ENCODE peak calls at places on chromosome 17, in seven cellular contexts. One of them, this sample, is unnamed.
A peak's percentile ranks its signal among the peaks of the same experiment; 100 is the strongest.

GRCh38 chr17:82228842-82229685 is at the start of gene SLC16A3:
- DNase-seq in A172: no peak
- DNase-seq in activated T-helper 1 cell treated with anti-CD3 and anti-CD28 coated beads, Interleukin-12 subunit alpha, Interleukin-12 subunit beta, Interleukin-2, Interleukin-4 antibody, amounts not matched to agents 30 ng/mL and 10 ng/mL and 1 ng/mL, durations not matched to agents 14 hours and 24 hours and 36 hours: peak; percentile 72
- DNase-seq in GM13976: peak; percentile 95
- DNase-seq in tibial artery: peak; percentile 76
- DNase-seq in activated effector memory CD4-positive, alpha-beta T cell treated with anti-CD3 and anti-CD28 coated beads, Interleukin-2, amount 50 U/mL, for 16 hours: peak; percentile 88
- DNase-seq in activated CD4-positive, alpha-beta T cell treated with anti-CD3 and anti-CD28 coated beads, Interleukin-2, amount 50 U/mL, for 1 hour: peak; percentile 64
- DNase-seq in this sample: peak; percentile 72

GRCh38 chr17:19346351-19347255 is 15.9 kb downstream of the B9D1 start:
- DNase-seq in activated T-helper 1 cell treated with anti-CD3 and anti-CD28 coated beads, Interleukin-12 subunit alpha, Interleukin-12 subunit beta, Interleukin-2, Interleukin-4 antibody, amounts not matched to agents 30 ng/mL and 10 ng/mL and 1 ng/mL, durations not matched to agents 14 hours and 24 hours and 36 hours: no peak
- DNase-seq in A172: peak; percentile 97
- DNase-seq in GM13976: peak; percentile 59
- DNase-seq in activated effector memory CD4-positive, alpha-beta T cell treated with anti-CD3 and anti-CD28 coated beads, Interleukin-2, amount 50 U/mL, for 16 hours: peak; percentile 50
- DNase-seq in tibial artery: peak; percentile 96
- DNase-seq in activated CD4-positive, alpha-beta T cell treated with anti-CD3 and anti-CD28 coated beads, Interleukin-2, amount 50 U/mL, for 1 hour: no peak
- DNase-seq in this sample: peak; percentile 70

GRCh38 chr17:27879987-27880608 is 13.1 kb downstream of the LYRM9 start:
- DNase-seq in activated T-helper 1 cell treated with anti-CD3 and anti-CD28 coated beads, Interleukin-12 subunit alpha, Interleukin-12 subunit beta, Interleukin-2, Interleukin-4 antibody, amounts not matched to agents 30 ng/mL and 10 ng/mL and 1 ng/mL, durations not matched to agents 14 hours and 24 hours and 36 hours: peak; percentile 61
- DNase-seq in tibial artery: no peak
- DNase-seq in activated effector memory CD4-positive, alpha-beta T cell treated with anti-CD3 and anti-CD28 coated beads, Interleukin-2, amount 50 U/mL, for 16 hours: peak; percentile 85
- DNase-seq in activated CD4-positive, alpha-beta T cell treated with anti-CD3 and anti-CD28 coated beads, Interleukin-2, amount 50 U/mL, for 1 hour: peak; percentile 61
- DNase-seq in A172: peak; percentile 61
- DNase-seq in GM13976: peak; percentile 88
- DNase-seq in this sample: peak; percentile 77

GRCh38 chr17:30954046-30954805 is 16.6 kb upstream of the RNF135 start:
- DNase-seq in activated effector memory CD4-positive, alpha-beta T cell treated with anti-CD3 and anti-CD28 coated beads, Interleukin-2, amount 50 U/mL, for 16 hours: peak; percentile 30
- DNase-seq in tibial artery: no peak
- DNase-seq in activated T-helper 1 cell treated with anti-CD3 and anti-CD28 coated beads, Interleukin-12 subunit alpha, Interleukin-12 subunit beta, Interleukin-2, Interleukin-4 antibody, amounts not matched to agents 30 ng/mL and 10 ng/mL and 1 ng/mL, durations not matched to agents 14 hours and 24 hours and 36 hours: no peak
- DNase-seq in activated CD4-positive, alpha-beta T cell treated with anti-CD3 and anti-CD28 coated beads, Interleukin-2, amount 50 U/mL, for 1 hour: no peak
- DNase-seq in A172: no peak
- DNase-seq in GM13976: no peak
- DNase-seq in this sample: no peak

GRCh38 chr17:38585805-38586529 is 19.8 kb downstream of the SRCIN1 start:
- DNase-seq in GM13976: no peak
- DNase-seq in activated effector memory CD4-positive, alpha-beta T cell treated with anti-CD3 and anti-CD28 coated beads, Interleukin-2, amount 50 U/mL, for 16 hours: no peak
- DNase-seq in activated T-helper 1 cell treated with anti-CD3 and anti-CD28 coated beads, Interleukin-12 subunit alpha, Interleukin-12 subunit beta, Interleukin-2, Interleukin-4 antibody, amounts not matched to agents 30 ng/mL and 10 ng/mL and 1 ng/mL, durations not matched to agents 14 hours and 24 hours and 36 hours: no peak
- DNase-seq in A172: no peak
- DNase-seq in tibial artery: no peak
- DNase-seq in activated CD4-positive, alpha-beta T cell treated with anti-CD3 and anti-CD28 coated beads, Interleukin-2, amount 50 U/mL, for 1 hour: no peak
- DNase-seq in this sample: no peak

GRCh38 chr17:19492140-19492539 is 41.5 kb upstream of the SLC47A1 start:
- DNase-seq in GM13976: no peak
- DNase-seq in activated effector memory CD4-positive, alpha-beta T cell treated with anti-CD3 and anti-CD28 coated beads, Interleukin-2, amount 50 U/mL, for 16 hours: no peak
- DNase-seq in tibial artery: no peak
- DNase-seq in activated CD4-positive, alpha-beta T cell treated with anti-CD3 and anti-CD28 coated beads, Interleukin-2, amount 50 U/mL, for 1 hour: no peak
- DNase-seq in A172: no peak
- DNase-seq in activated T-helper 1 cell treated with anti-CD3 and anti-CD28 coated beads, Interleukin-12 subunit alpha, Interleukin-12 subunit beta, Interleukin-2, Interleukin-4 antibody, amounts not matched to agents 30 ng/mL and 10 ng/mL and 1 ng/mL, durations not matched to agents 14 hours and 24 hours and 36 hours: no peak
- DNase-seq in this sample: peak; percentile 5

GRCh38 chr17:42428141-42428944 is 5.3 kb upstream of the CAVIN1 start:
- DNase-seq in GM13976: no peak
- DNase-seq in activated effector memory CD4-positive, alpha-beta T cell treated with anti-CD3 and anti-CD28 coated beads, Interleukin-2, amount 50 U/mL, for 16 hours: no peak
- DNase-seq in tibial artery: no peak
- DNase-seq in activated CD4-positive, alpha-beta T cell treated with anti-CD3 and anti-CD28 coated beads, Interleukin-2, amount 50 U/mL, for 1 hour: peak; percentile 31
- DNase-seq in activated T-helper 1 cell treated with anti-CD3 and anti-CD28 coated beads, Interleukin-12 subunit alpha, Interleukin-12 subunit beta, Interleukin-2, Interleukin-4 antibody, amounts not matched to agents 30 ng/mL and 10 ng/mL and 1 ng/mL, durations not matched to agents 14 hours and 24 hours and 36 hours: peak; percentile 16
- DNase-seq in A172: peak; percentile 99
- DNase-seq in this sample: peak; percentile 94

GRCh38 chr17:78268960-78269892 is 37.8 kb downstream of the TMEM235 start:
- DNase-seq in A172: peak; percentile 26
- DNase-seq in activated T-helper 1 cell treated with anti-CD3 and anti-CD28 coated beads, Interleukin-12 subunit alpha, Interleukin-12 subunit beta, Interleukin-2, Interleukin-4 antibody, amounts not matched to agents 30 ng/mL and 10 ng/mL and 1 ng/mL, durations not matched to agents 14 hours and 24 hours and 36 hours: no peak
- DNase-seq in GM13976: no peak
- DNase-seq in tibial artery: no peak
- DNase-seq in activated effector memory CD4-positive, alpha-beta T cell treated with anti-CD3 and anti-CD28 coated beads, Interleukin-2, amount 50 U/mL, for 16 hours: no peak
- DNase-seq in activated CD4-positive, alpha-beta T cell treated with anti-CD3 and anti-CD28 coated beads, Interleukin-2, amount 50 U/mL, for 1 hour: no peak
- DNase-seq in this sample: no peak

GRCh38 chr17:65163990-65164495 is 26.9 kb downstream of the RGS9 start:
- DNase-seq in GM13976: peak; percentile 56
- DNase-seq in tibial artery: no peak
- DNase-seq in activated T-helper 1 cell treated with anti-CD3 and anti-CD28 coated beads, Interleukin-12 subunit alpha, Interleukin-12 subunit beta, Interleukin-2, Interleukin-4 antibody, amounts not matched to agents 30 ng/mL and 10 ng/mL and 1 ng/mL, durations not matched to agents 14 hours and 24 hours and 36 hours: peak; percentile 51
- DNase-seq in A172: peak; percentile 81
- DNase-seq in activated effector memory CD4-positive, alpha-beta T cell treated with anti-CD3 and anti-CD28 coated beads, Interleukin-2, amount 50 U/mL, for 16 hours: peak; percentile 80
- DNase-seq in activated CD4-positive, alpha-beta T cell treated with anti-CD3 and anti-CD28 coated beads, Interleukin-2, amount 50 U/mL, for 1 hour: no peak
- DNase-seq in this sample: peak; percentile 55

GRCh38 chr17:32755045-32755805 is 121.7 kb downstream of the MYO1D start:
- DNase-seq in A172: peak; percentile 76
- DNase-seq in activated T-helper 1 cell treated with anti-CD3 and anti-CD28 coated beads, Interleukin-12 subunit alpha, Interleukin-12 subunit beta, Interleukin-2, Interleukin-4 antibody, amounts not matched to agents 30 ng/mL and 10 ng/mL and 1 ng/mL, durations not matched to agents 14 hours and 24 hours and 36 hours: no peak
- DNase-seq in activated CD4-positive, alpha-beta T cell treated with anti-CD3 and anti-CD28 coated beads, Interleukin-2, amount 50 U/mL, for 1 hour: no peak
- DNase-seq in tibial artery: no peak
- DNase-seq in activated effector memory CD4-positive, alpha-beta T cell treated with anti-CD3 and anti-CD28 coated beads, Interleukin-2, amount 50 U/mL, for 16 hours: no peak
- DNase-seq in GM13976: peak; percentile 38
- DNase-seq in this sample: peak; percentile 66

GRCh38 chr17:74148446-74148845 is 55.0 kb upstream of the RPL38 start:
- DNase-seq in activated effector memory CD4-positive, alpha-beta T cell treated with anti-CD3 and anti-CD28 coated beads, Interleukin-2, amount 50 U/mL, for 16 hours: no peak
- DNase-seq in activated CD4-positive, alpha-beta T cell treated with anti-CD3 and anti-CD28 coated beads, Interleukin-2, amount 50 U/mL, for 1 hour: no peak
- DNase-seq in activated T-helper 1 cell treated with anti-CD3 and anti-CD28 coated beads, Interleukin-12 subunit alpha, Interleukin-12 subunit beta, Interleukin-2, Interleukin-4 antibody, amounts not matched to agents 30 ng/mL and 10 ng/mL and 1 ng/mL, durations not matched to agents 14 hours and 24 hours and 36 hours: no peak
- DNase-seq in tibial artery: peak; percentile 6
- DNase-seq in GM13976: peak; percentile 3
- DNase-seq in A172: no peak
- DNase-seq in this sample: no peak

GRCh38 chr17:9199474-9200196 is 178.3 kb downstream of the NTN1 start:
- DNase-seq in activated T-helper 1 cell treated with anti-CD3 and anti-CD28 coated beads, Interleukin-12 subunit alpha, Interleukin-12 subunit beta, Interleukin-2, Interleukin-4 antibody, amounts not matched to agents 30 ng/mL and 10 ng/mL and 1 ng/mL, durations not matched to agents 14 hours and 24 hours and 36 hours: no peak
- DNase-seq in activated CD4-positive, alpha-beta T cell treated with anti-CD3 and anti-CD28 coated beads, Interleukin-2, amount 50 U/mL, for 1 hour: no peak
- DNase-seq in GM13976: no peak
- DNase-seq in tibial artery: no peak
- DNase-seq in A172: no peak
- DNase-seq in activated effector memory CD4-positive, alpha-beta T cell treated with anti-CD3 and anti-CD28 coated beads, Interleukin-2, amount 50 U/mL, for 16 hours: no peak
- DNase-seq in this sample: no peak

GRCh38 chr17:40310882-40311391 is 2.0 kb downstream of the RARA start:
- DNase-seq in A172: no peak
- DNase-seq in activated CD4-positive, alpha-beta T cell treated with anti-CD3 and anti-CD28 coated beads, Interleukin-2, amount 50 U/mL, for 1 hour: no peak
- DNase-seq in activated T-helper 1 cell treated with anti-CD3 and anti-CD28 coated beads, Interleukin-12 subunit alpha, Interleukin-12 subunit beta, Interleukin-2, Interleukin-4 antibody, amounts not matched to agents 30 ng/mL and 10 ng/mL and 1 ng/mL, durations not matched to agents 14 hours and 24 hours and 36 hours: no peak
- DNase-seq in activated effector memory CD4-positive, alpha-beta T cell treated with anti-CD3 and anti-CD28 coated beads, Interleukin-2, amount 50 U/mL, for 16 hours: no peak
- DNase-seq in GM13976: peak; percentile 53
- DNase-seq in tibial artery: no peak
- DNase-seq in this sample: no peak

GRCh38 chr17:29838961-29839360 is 91.1 kb downstream of the SSH2 start:
- DNase-seq in GM13976: no peak
- DNase-seq in A172: peak; percentile 37
- DNase-seq in activated effector memory CD4-positive, alpha-beta T cell treated with anti-CD3 and anti-CD28 coated beads, Interleukin-2, amount 50 U/mL, for 16 hours: no peak
- DNase-seq in tibial artery: no peak
- DNase-seq in activated T-helper 1 cell treated with anti-CD3 and anti-CD28 coated beads, Interleukin-12 subunit alpha, Interleukin-12 subunit beta, Interleukin-2, Interleukin-4 antibody, amounts not matched to agents 30 ng/mL and 10 ng/mL and 1 ng/mL, durations not matched to agents 14 hours and 24 hours and 36 hours: no peak
- DNase-seq in activated CD4-positive, alpha-beta T cell treated with anti-CD3 and anti-CD28 coated beads, Interleukin-2, amount 50 U/mL, for 1 hour: no peak
- DNase-seq in this sample: no peak

GRCh38 chr17:68061512-68062313 is 26.2 kb downstream of the KPNA2 start:
- DNase-seq in tibial artery: no peak
- DNase-seq in GM13976: peak; percentile 29
- DNase-seq in activated T-helper 1 cell treated with anti-CD3 and anti-CD28 coated beads, Interleukin-12 subunit alpha, Interleukin-12 subunit beta, Interleukin-2, Interleukin-4 antibody, amounts not matched to agents 30 ng/mL and 10 ng/mL and 1 ng/mL, durations not matched to agents 14 hours and 24 hours and 36 hours: no peak
- DNase-seq in A172: peak; percentile 49
- DNase-seq in activated CD4-positive, alpha-beta T cell treated with anti-CD3 and anti-CD28 coated beads, Interleukin-2, amount 50 U/mL, for 1 hour: no peak
- DNase-seq in activated effector memory CD4-positive, alpha-beta T cell treated with anti-CD3 and anti-CD28 coated beads, Interleukin-2, amount 50 U/mL, for 16 hours: no peak
- DNase-seq in this sample: peak; percentile 29

GRCh38 chr17:58281511-58282011 is 826 bp upstream of the MPO start:
- DNase-seq in activated T-helper 1 cell treated with anti-CD3 and anti-CD28 coated beads, Interleukin-12 subunit alpha, Interleukin-12 subunit beta, Interleukin-2, Interleukin-4 antibody, amounts not matched to agents 30 ng/mL and 10 ng/mL and 1 ng/mL, durations not matched to agents 14 hours and 24 hours and 36 hours: no peak
- DNase-seq in GM13976: no peak
- DNase-seq in tibial artery: no peak
- DNase-seq in activated effector memory CD4-positive, alpha-beta T cell treated with anti-CD3 and anti-CD28 coated beads, Interleukin-2, amount 50 U/mL, for 16 hours: no peak
- DNase-seq in A172: no peak
- DNase-seq in activated CD4-positive, alpha-beta T cell treated with anti-CD3 and anti-CD28 coated beads, Interleukin-2, amount 50 U/mL, for 1 hour: no peak
- DNase-seq in this sample: no peak

GRCh38 chr17:18932360-18933055 is 19.5 kb upstream of the SLC5A10 start:
- DNase-seq in tibial artery: no peak
- DNase-seq in A172: no peak
- DNase-seq in activated effector memory CD4-positive, alpha-beta T cell treated with anti-CD3 and anti-CD28 coated beads, Interleukin-2, amount 50 U/mL, for 16 hours: peak; percentile 38
- DNase-seq in GM13976: peak; percentile 26
- DNase-seq in activated T-helper 1 cell treated with anti-CD3 and anti-CD28 coated beads, Interleukin-12 subunit alpha, Interleukin-12 subunit beta, Interleukin-2, Interleukin-4 antibody, amounts not matched to agents 30 ng/mL and 10 ng/mL and 1 ng/mL, durations not matched to agents 14 hours and 24 hours and 36 hours: no peak
- DNase-seq in activated CD4-positive, alpha-beta T cell treated with anti-CD3 and anti-CD28 coated beads, Interleukin-2, amount 50 U/mL, for 1 hour: no peak
- DNase-seq in this sample: no peak

GRCh38 chr17:63154586-63155244 is 188.7 kb downstream of the TANC2 start:
- DNase-seq in tibial artery: no peak
- DNase-seq in A172: no peak
- DNase-seq in activated CD4-positive, alpha-beta T cell treated with anti-CD3 and anti-CD28 coated beads, Interleukin-2, amount 50 U/mL, for 1 hour: no peak
- DNase-seq in GM13976: no peak
- DNase-seq in activated T-helper 1 cell treated with anti-CD3 and anti-CD28 coated beads, Interleukin-12 subunit alpha, Interleukin-12 subunit beta, Interleukin-2, Interleukin-4 antibody, amounts not matched to agents 30 ng/mL and 10 ng/mL and 1 ng/mL, durations not matched to agents 14 hours and 24 hours and 36 hours: no peak
- DNase-seq in activated effector memory CD4-positive, alpha-beta T cell treated with anti-CD3 and anti-CD28 coated beads, Interleukin-2, amount 50 U/mL, for 16 hours: no peak
- DNase-seq in this sample: no peak

GRCh38 chr17:63702223-63702577 is 2.3 kb upstream of the LIMD2 start:
- DNase-seq in GM13976: peak; percentile 62
- DNase-seq in activated CD4-positive, alpha-beta T cell treated with anti-CD3 and anti-CD28 coated beads, Interleukin-2, amount 50 U/mL, for 1 hour: peak; percentile 68
- DNase-seq in A172: peak; percentile 25
- DNase-seq in activated effector memory CD4-positive, alpha-beta T cell treated with anti-CD3 and anti-CD28 coated beads, Interleukin-2, amount 50 U/mL, for 16 hours: peak; percentile 86
- DNase-seq in tibial artery: peak; percentile 66
- DNase-seq in activated T-helper 1 cell treated with anti-CD3 and anti-CD28 coated beads, Interleukin-12 subunit alpha, Interleukin-12 subunit beta, Interleukin-2, Interleukin-4 antibody, amounts not matched to agents 30 ng/mL and 10 ng/mL and 1 ng/mL, durations not matched to agents 14 hours and 24 hours and 36 hours: peak; percentile 64
- DNase-seq in this sample: no peak

This sample was measured in MCF 10A.